ENCODE peak calls at places on chromosomes 13 and 19, in five cellular contexts. One of them, this sample, is unnamed.

GRCh38 chr13:60143775-60144174 is 20.0 kb downstream of the DIAPH3 start:
- DNase-seq in stimulated activated CD4-positive, alpha-beta T cell treated with anti-CD3 and anti-CD28 coated beads, Interleukin-15, amount 100 ng/mL, for 24 hours: no peak
- DNase-seq in activated CD8-positive, alpha-beta memory T cell treated with anti-CD3 and anti-CD28 coated beads for 1 hour: no peak
- DNase-seq in HCEC 1CT: no peak
- DNase-seq in GM10248: no peak
- DNase-seq in this sample: no peak

GRCh38 chr13:76667551-76667950 is 218.7 kb downstream of the KCTD12 start:
- DNase-seq in activated CD8-positive, alpha-beta memory T cell treated with anti-CD3 and anti-CD28 coated beads for 1 hour: no peak
- DNase-seq in HCEC 1CT: peak; percentile 72
- DNase-seq in stimulated activated CD4-positive, alpha-beta T cell treated with anti-CD3 and anti-CD28 coated beads, Interleukin-15, amount 100 ng/mL, for 24 hours: no peak
- DNase-seq in GM10248: no peak
- DNase-seq in this sample: no peak

GRCh38 chr19:1177322-1178114 is 3.5 kb upstream of the SBNO2 start:
- DNase-seq in stimulated activated CD4-positive, alpha-beta T cell treated with anti-CD3 and anti-CD28 coated beads, Interleukin-15, amount 100 ng/mL, for 24 hours: no peak
- DNase-seq in activated CD8-positive, alpha-beta memory T cell treated with anti-CD3 and anti-CD28 coated beads for 1 hour: no peak
- DNase-seq in HCEC 1CT: peak; percentile 93
- DNase-seq in GM10248: no peak
- DNase-seq in this sample: no peak

GRCh38 chr13:113017506-113018215 is 48.6 kb downstream of the MCF2L start:
- DNase-seq in activated CD8-positive, alpha-beta memory T cell treated with anti-CD3 and anti-CD28 coated beads for 1 hour: no peak
- DNase-seq in GM10248: no peak
- DNase-seq in stimulated activated CD4-positive, alpha-beta T cell treated with anti-CD3 and anti-CD28 coated beads, Interleukin-15, amount 100 ng/mL, for 24 hours: no peak
- DNase-seq in HCEC 1CT: no peak
- DNase-seq in this sample: no peak

GRCh38 chr19:46155237-46155636 is 7.2 kb downstream of the IGFL2 start:
- DNase-seq in stimulated activated CD4-positive, alpha-beta T cell treated with anti-CD3 and anti-CD28 coated beads, Interleukin-15, amount 100 ng/mL, for 24 hours: no peak
- DNase-seq in activated CD8-positive, alpha-beta memory T cell treated with anti-CD3 and anti-CD28 coated beads for 1 hour: no peak
- DNase-seq in HCEC 1CT: no peak
- DNase-seq in GM10248: no peak
- DNase-seq in this sample: no peak

GRCh38 chr13:20772401-20773131 is 1.2 kb downstream of the EEF1AKMT1 start:
- DNase-seq in stimulated activated CD4-positive, alpha-beta T cell treated with anti-CD3 and anti-CD28 coated beads, Interleukin-15, amount 100 ng/mL, for 24 hours: peak; percentile 13
- DNase-seq in HCEC 1CT: no peak
- DNase-seq in activated CD8-positive, alpha-beta memory T cell treated with anti-CD3 and anti-CD28 coated beads for 1 hour: no peak
- DNase-seq in GM10248: no peak
- DNase-seq in this sample: no peak

GRCh38 chr19:21590868-21591267 is 85.5 kb downstream of the ZNF429 start:
- DNase-seq in activated CD8-positive, alpha-beta memory T cell treated with anti-CD3 and anti-CD28 coated beads for 1 hour: no peak
- DNase-seq in GM10248: no peak
- DNase-seq in stimulated activated CD4-positive, alpha-beta T cell treated with anti-CD3 and anti-CD28 coated beads, Interleukin-15, amount 100 ng/mL, for 24 hours: no peak
- DNase-seq in HCEC 1CT: no peak
- DNase-seq in this sample: no peak

GRCh38 chr19:22422220-22422619 is at the start of gene ZNF98:
- DNase-seq in GM10248: no peak
- DNase-seq in stimulated activated CD4-positive, alpha-beta T cell treated with anti-CD3 and anti-CD28 coated beads, Interleukin-15, amount 100 ng/mL, for 24 hours: no peak
- DNase-seq in activated CD8-positive, alpha-beta memory T cell treated with anti-CD3 and anti-CD28 coated beads for 1 hour: no peak
- DNase-seq in HCEC 1CT: no peak
- DNase-seq in this sample: no peak

GRCh38 chr13:49400755-49401659 is 42.9 kb downstream of the CAB39L start:
- DNase-seq in GM10248: no peak
- DNase-seq in stimulated activated CD4-positive, alpha-beta T cell treated with anti-CD3 and anti-CD28 coated beads, Interleukin-15, amount 100 ng/mL, for 24 hours: no peak
- DNase-seq in activated CD8-positive, alpha-beta memory T cell treated with anti-CD3 and anti-CD28 coated beads for 1 hour: no peak
- DNase-seq in HCEC 1CT: peak; percentile 18
- DNase-seq in this sample: no peak

GRCh38 chr19:38090561-38090960 is 133.5 kb downstream of the DPF1 start:
- DNase-seq in stimulated activated CD4-positive, alpha-beta T cell treated with anti-CD3 and anti-CD28 coated beads, Interleukin-15, amount 100 ng/mL, for 24 hours: no peak
- DNase-seq in HCEC 1CT: no peak
- DNase-seq in GM10248: no peak
- DNase-seq in activated CD8-positive, alpha-beta memory T cell treated with anti-CD3 and anti-CD28 coated beads for 1 hour: no peak
- DNase-seq in this sample: no peak

GRCh38 chr13:106114981-106115554 is 420.4 kb downstream of the EFNB2 start:
- DNase-seq in HCEC 1CT: no peak
- DNase-seq in GM10248: no peak
- DNase-seq in activated CD8-positive, alpha-beta memory T cell treated with anti-CD3 and anti-CD28 coated beads for 1 hour: no peak
- DNase-seq in stimulated activated CD4-positive, alpha-beta T cell treated with anti-CD3 and anti-CD28 coated beads, Interleukin-15, amount 100 ng/mL, for 24 hours: no peak
- DNase-seq in this sample: no peak

GRCh38 chr13:21328201-21328600 is 130.9 kb downstream of the ZDHHC20 start:
- DNase-seq in activated CD8-positive, alpha-beta memory T cell treated with anti-CD3 and anti-CD28 coated beads for 1 hour: no peak
- DNase-seq in GM10248: no peak
- DNase-seq in stimulated activated CD4-positive, alpha-beta T cell treated with anti-CD3 and anti-CD28 coated beads, Interleukin-15, amount 100 ng/mL, for 24 hours: no peak
- DNase-seq in HCEC 1CT: no peak
- DNase-seq in this sample: no peak

GRCh38 chr19:54421521-54421920 is 6.3 kb downstream of the TTYH1 start:
- DNase-seq in stimulated activated CD4-positive, alpha-beta T cell treated with anti-CD3 and anti-CD28 coated beads, Interleukin-15, amount 100 ng/mL, for 24 hours: no peak
- DNase-seq in activated CD8-positive, alpha-beta memory T cell treated with anti-CD3 and anti-CD28 coated beads for 1 hour: no peak
- DNase-seq in GM10248: no peak
- DNase-seq in HCEC 1CT: no peak
- DNase-seq in this sample: no peak